ENCODE peak calls at places on chromosomes 1 and 21, in six cellular contexts. F, U, Y, R, B and W are unnamed samples.

GRCh38 chr1:91712981-91713841 is 172.7 kb downstream of the TGFBR3 start:
- DNase-seq in F (no peak), U (peak; percentile 44), Y (no peak), R (peak; percentile 6), B (peak; percentile 92), W (peak; percentile 88)

GRCh38 chr1:13702425-13703127 is 2.6 kb downstream of the PRDM2 start:
- DNase-seq in F (no peak), U (no peak), Y (no peak), R (no peak), B (no peak), W (no peak)

GRCh38 chr1:77506771-77507170 is 175.7 kb downstream of the ZZZ3 start:
- DNase-seq in F (no peak), U (no peak), Y (no peak), R (no peak), B (no peak), W (no peak)

GRCh38 chr1:11858968-11859871 is 475 bp upstream of the NPPB start:
- DNase-seq in F (peak; percentile 89), U (no peak), Y (peak; percentile 61), R (peak; percentile 59), B (peak; percentile 62), W (no peak)

GRCh38 chr1:180849031-180849775 is 63.5 kb upstream of the KIAA1614 start:
- DNase-seq in F (no peak), U (no peak), Y (no peak), R (no peak), B (no peak), W (no peak)

GRCh38 chr1:234313171-234313570 is 60.1 kb upstream of the COA6 start:
- DNase-seq in F (no peak), U (no peak), Y (no peak), R (no peak), B (no peak), W (no peak)

GRCh38 chr1:35560256-35561225 is 2.9 kb downstream of the NCDN start:
- DNase-seq in F (peak; percentile 95), U (no peak), Y (no peak), R (no peak), B (no peak), W (no peak)

GRCh38 chr1:54685335-54685905 is 30.2 kb upstream of the TTC4 start:
- DNase-seq in F (no peak), U (no peak), Y (no peak), R (no peak), B (no peak), W (no peak)

GRCh38 chr21:43771199-43771675 is 4.9 kb downstream of the CSTB start:
- DNase-seq in F (peak; percentile 36), U (no peak), Y (no peak), R (no peak), B (peak; percentile 31), W (no peak)

GRCh38 chr1:27137022-27137542 is 17.8 kb downstream of the SLC9A1 start:
- DNase-seq in F (no peak), U (peak; percentile 45), Y (peak; percentile 69), R (no peak), B (peak; percentile 40), W (no peak)

GRCh38 chr1:14969006-14969405 is 184.5 kb upstream of the TMEM51 start:
- DNase-seq in F (no peak), U (no peak), Y (no peak), R (no peak), B (no peak), W (no peak)

GRCh38 chr1:35556494-35557117 is 597 bp downstream of the KIAA0319L start:
- DNase-seq in F (no peak), U (no peak), Y (no peak), R (no peak), B (no peak), W (no peak)

GRCh38 chr1:20321573-20321972 is 30.9 kb downstream of the VWA5B1 start:
- DNase-seq in F (no peak), U (no peak), Y (peak; percentile 35), R (no peak), B (no peak), W (no peak)

GRCh38 chr1:218345673-218346390 is 696 bp downstream of the TGFB2 start:
- DNase-seq in F (peak; percentile 83), U (peak; percentile 34), Y (peak; percentile 57), R (peak; percentile 83), B (peak; percentile 81), W (peak; percentile 77)

GRCh38 chr1:43786975-43787374 is 79.6 kb downstream of the ST3GAL3 start:
- DNase-seq in F (no peak), U (no peak), Y (no peak), R (peak; percentile 22), B (peak; percentile 79), W (no peak)

GRCh38 chr21:46661211-46661625 is 25.7 kb downstream of the PRMT2 start:
- DNase-seq in F (peak; percentile 46), U (peak; percentile 43), Y (peak; percentile 46), R (peak; percentile 80), B (peak; percentile 79), W (no peak)

DNA sequence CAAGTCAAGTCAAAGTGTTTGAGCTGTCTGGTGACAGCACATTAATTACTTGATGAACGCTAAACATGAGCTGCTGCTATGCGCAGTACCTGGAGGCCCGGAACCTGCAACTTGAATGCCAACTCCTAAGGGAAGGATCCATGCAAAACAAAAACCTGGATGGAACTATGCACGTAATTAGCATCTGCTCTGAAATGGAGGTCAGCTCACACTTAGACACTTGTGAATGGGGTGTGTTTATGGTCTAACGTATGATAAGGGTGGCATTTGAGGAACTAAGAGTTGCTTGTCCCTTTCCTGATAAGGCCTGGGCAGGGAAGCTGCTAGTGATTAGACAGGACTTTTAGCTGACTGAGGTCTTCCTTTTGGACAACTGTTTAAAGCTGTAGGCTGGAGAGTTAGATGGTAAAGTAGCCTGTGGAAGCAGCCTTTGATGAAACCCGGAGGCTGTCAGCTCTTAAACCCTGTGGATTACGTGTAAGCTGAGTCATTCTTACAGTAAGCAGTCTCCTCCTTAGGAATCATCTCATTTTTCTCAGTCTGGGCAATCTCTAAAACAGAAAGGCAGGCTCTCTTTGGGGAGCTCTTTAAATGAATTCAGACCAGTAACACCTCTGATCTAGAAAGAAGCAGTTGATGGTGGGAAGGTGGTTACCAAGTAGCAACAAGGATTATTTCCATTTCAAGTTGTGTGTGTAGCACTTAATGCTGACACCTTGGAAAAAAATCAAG is 6.8 kb downstream of the TENT5C start:
- DNase-seq in F (no peak), U (no peak), Y (no peak), R (peak; percentile 90), B (peak; percentile 94), W (no peak)
- H3K4me3 ChIP-seq in F (no peak overlapping the region), U (no peak overlapping the region), Y (no peak overlapping the region), R (no peak overlapping the region), B (no peak overlapping the region), W (no peak overlapping the region)

GRCh38 chr1:40405812-40406211 is 32.3 kb downstream of the SMAP2 start:
- DNase-seq in F (no peak), U (no peak), Y (no peak), R (no peak), B (no peak), W (no peak)
- H3K27ac ChIP-seq in F (no peak overlapping the region), U (no peak overlapping the region), Y (no peak overlapping the region), R (no peak overlapping the region), B (no peak overlapping the region), W (no peak overlapping the region)

GRCh38 chr1:31926252-31926651 is 11.9 kb downstream of the PTP4A2 start:
- DNase-seq in F (no peak), U (no peak), Y (no peak), R (no peak), B (no peak), W (no peak)

GRCh38 chr1:31924839-31925238 is 13.3 kb downstream of the PTP4A2 start:
- DNase-seq in F (no peak), U (no peak), Y (no peak), R (no peak), B (no peak), W (no peak)

GRCh38 chr1:31923905-31924304 is 14.3 kb downstream of the PTP4A2 start:
- DNase-seq in F (no peak), U (no peak), Y (no peak), R (no peak), B (no peak), W (no peak)

GRCh38 chr1:31927661-31927980 is 10.5 kb downstream of the PTP4A2 start:
- DNase-seq in F (no peak), U (no peak), Y (no peak), R (no peak), B (no peak), W (no peak)

GRCh38 chr1:31926846-31927660 is 11.1 kb downstream of the PTP4A2 start:
- DNase-seq in F (no peak), U (no peak), Y (no peak), R (no peak), B (no peak), W (no peak)
- H3K4me3 ChIP-seq in F (no peak overlapping the region), U (no peak overlapping the region), Y (no peak overlapping the region), R (no peak overlapping the region), B (no peak overlapping the region), W (no peak overlapping the region)

DNA sequence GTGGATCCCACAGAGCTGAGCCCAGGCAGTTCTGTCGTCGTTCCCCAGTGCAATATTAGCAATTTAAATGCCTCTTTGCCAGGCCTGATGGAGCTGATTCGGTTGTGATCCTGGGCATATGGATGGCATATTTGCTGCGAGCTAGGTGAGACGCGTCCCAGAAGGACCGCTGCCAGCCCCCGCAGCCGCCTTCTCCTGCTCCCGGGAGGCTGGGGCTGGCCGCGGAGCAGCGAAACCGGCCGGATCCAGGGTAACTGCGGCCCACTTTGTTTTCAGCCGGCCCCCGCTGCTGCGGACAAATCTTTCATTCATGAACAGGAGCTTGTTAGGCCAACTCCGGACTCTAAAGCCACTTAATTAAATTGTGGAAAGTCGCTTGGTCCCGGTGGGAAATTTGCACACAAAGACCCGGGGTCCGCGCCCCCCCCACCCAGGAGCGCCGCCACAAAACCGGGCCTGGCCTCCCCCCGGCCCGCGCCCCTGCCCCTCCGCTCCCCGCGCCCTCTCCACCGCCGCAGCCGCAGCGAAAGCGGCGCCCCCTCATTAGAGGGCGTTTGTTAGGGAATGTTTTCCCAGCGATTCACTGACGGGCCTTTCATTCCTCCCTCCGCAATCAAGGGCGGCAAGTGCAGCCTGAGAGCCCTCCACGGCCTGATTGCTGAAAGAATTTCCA is 383.3 kb downstream of the RRAGC start:
- DNase-seq in F (peak; percentile 44), U (no peak), Y (peak; percentile 61), R (peak; percentile 15), B (no peak), W (no peak)
- H3K27ac ChIP-seq in F (no peak overlapping the region), U (no peak overlapping the region), Y (peak overlapping the region; percentile 49), R (no peak overlapping the region), B (no peak overlapping the region), W (no peak overlapping the region)

DNA sequence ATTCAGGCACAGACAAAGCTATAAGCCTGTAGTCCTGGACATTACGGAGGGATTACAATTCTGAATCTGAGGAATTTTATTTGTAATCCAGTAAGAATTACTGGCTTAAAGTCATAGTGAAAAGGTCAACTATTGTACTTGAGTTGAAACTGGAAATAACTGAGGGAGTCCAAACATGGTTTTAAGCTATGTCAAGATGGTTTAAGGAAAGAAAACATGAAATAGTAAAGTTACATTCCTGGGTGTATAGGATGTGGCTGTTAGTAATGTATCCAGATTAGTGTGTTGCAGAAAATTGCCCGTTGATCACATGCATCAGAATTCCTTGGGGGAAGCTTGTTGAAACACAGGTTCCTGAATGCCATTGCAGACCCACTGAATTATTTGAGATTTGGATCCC is 124.8 kb upstream of the GORAB start:
- DNase-seq in F (no peak), U (no peak), Y (no peak), R (peak; percentile 21), B (no peak), W (no peak)
- H3K4me3 ChIP-seq in F (no peak overlapping the region), U (no peak overlapping the region), Y (no peak overlapping the region), R (no peak overlapping the region), B (no peak overlapping the region), W (no peak overlapping the region)

DNA sequence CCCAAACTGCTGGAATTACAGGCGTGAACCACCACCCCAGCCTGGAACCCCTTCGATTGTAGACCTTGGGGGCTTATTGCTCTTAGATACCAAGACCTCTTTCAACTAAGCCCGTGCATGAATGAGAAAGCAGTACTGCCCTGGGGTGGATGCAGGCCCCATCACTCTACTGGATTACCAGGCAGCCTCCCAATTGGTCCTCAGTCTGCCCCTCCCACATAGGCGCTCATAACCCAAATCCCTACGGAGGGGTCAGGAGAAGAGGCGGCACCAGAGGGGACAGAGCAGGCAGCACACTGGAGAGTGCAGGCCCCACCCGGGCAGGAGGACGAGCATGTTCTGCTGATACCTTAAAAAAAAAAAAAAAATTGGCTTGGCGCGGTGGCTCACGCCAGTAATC is 12.4 kb upstream of the STMN1 start:
- DNase-seq in F (no peak), U (no peak), Y (no peak), R (no peak), B (no peak), W (no peak)
- H3K27ac ChIP-seq in F (no peak overlapping the region), U (no peak overlapping the region), Y (no peak overlapping the region), R (no peak overlapping the region), B (no peak overlapping the region), W (no peak overlapping the region)